ENCODE peak calls at places on chromosome 1, in four cellular contexts. D is neuronal stem cell, J is right atrium auricular region, E is right cardiac atrium. Q is an unnamed sample.

GRCh38 chr1:65164633-65165032 is 16.6 kb downstream of the AK4 start:
- DNase-seq in D (no peak), J (no peak), E (no peak), Q (no peak)

GRCh38 chr1:247338723-247339270 is 7.1 kb upstream of the ZNF496 start:
- DNase-seq in D (no peak), J (no peak), E (no peak), Q (no peak)

GRCh38 chr1:189658381-189658780 is 819.3 kb downstream of the BRINP3 start:
- DNase-seq in D (no peak), J (no peak), E (no peak), Q (no peak)

GRCh38 chr1:180117764-180118116 is 36.9 kb upstream of the QSOX1 start:
- DNase-seq in D (no peak), J (peak; percentile 77), E (peak; percentile 71), Q (no peak)

GRCh38 chr1:79193211-79194079 is 186.9 kb upstream of the ADGRL4 start:
- DNase-seq in D (peak; percentile 9), J (no peak), E (no peak), Q (no peak)

GRCh38 chr1:175808573-175808972 is 65.2 kb upstream of the TNR start:
- DNase-seq in D (no peak), J (no peak), E (no peak), Q (no peak)

GRCh38 chr1:43273708-43274107 is 3.9 kb downstream of the TMEM125 start:
- DNase-seq in D (no peak), J (no peak), E (no peak), Q (no peak)

GRCh38 chr1:154759196-154759595 is 110.9 kb downstream of the KCNN3 start:
- DNase-seq in D (no peak), J (no peak), E (no peak), Q (peak; percentile 24)

GRCh38 chr1:152394151-152394550 is 19.9 kb downstream of the CRNN start:
- DNase-seq in D (no peak), J (no peak), E (no peak), Q (no peak)

DNA sequence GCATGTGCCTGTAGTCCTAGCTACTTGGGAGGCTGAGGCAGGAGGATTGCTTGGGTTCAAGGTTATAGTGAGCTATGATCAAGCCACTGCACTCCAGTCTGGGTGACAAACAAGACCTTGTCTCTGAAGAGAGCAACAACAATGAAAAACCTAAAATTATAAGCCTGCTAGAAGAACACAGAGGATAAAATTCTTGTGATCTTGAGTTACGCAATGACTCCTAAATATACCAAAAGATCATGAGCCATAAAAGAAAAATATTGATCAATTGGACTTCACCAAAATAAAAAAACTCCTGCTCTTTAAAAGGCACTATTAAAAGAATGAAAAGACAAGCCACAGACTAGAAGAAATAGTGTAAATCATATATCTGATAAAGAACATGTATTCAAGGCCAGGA is 22.3 kb downstream of the LDLRAD1 start:
- DNase-seq in D (no peak), J (no peak), E (no peak), Q (no peak)
- H3K9me3 ChIP-seq in D (peaks cover 3% of the 10 kb centered on the region), J (no peaks in the 10 kb centered on the region), E (no peaks in the 10 kb centered on the region), Q (no peaks in the 10 kb centered on the region)

DNA sequence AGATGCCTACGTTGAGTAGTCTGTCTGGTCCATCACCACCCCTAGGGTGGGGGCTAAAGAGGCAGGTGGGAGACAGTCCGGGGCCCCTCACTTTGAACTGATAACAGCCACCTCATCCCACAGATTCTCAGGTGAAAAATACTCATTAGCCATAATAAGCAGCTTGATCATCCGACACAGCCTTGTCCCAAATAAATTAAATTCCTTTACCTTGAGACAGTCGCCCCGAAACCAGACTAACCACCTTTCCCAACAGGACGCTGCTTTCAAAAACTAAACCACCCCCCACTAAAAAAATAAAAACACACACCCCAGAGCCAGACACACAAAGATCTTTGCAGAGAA is 103.3 kb downstream of the CASZ1 start:
- DNase-seq in D (no peak), J (no peak), E (no peak), Q (no peak)
- H3K4me3 ChIP-seq in D (no peak overlapping the region), J (peak overlapping the region; percentile 56), E (peak overlapping the region; percentile 96), Q (no peak overlapping the region)

DNA sequence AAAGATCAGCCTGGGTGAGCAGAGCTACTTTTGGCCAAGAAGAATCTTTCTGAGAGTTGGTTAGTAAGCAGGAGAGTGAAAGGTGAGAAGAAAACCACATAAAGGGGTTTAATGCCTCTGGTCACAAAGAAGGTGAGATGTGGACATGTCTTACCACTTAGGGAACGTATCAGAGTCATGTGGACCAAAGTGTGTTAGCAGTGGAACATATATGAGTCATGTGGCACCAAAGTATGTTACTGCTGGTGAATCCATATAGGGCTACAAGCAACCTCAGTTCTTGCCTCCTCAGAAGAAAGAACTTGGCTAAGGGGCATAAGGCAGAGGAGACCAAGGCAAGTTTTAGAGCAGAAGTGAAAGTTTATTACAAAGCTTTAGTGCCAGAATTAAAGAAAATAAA is 411.6 kb upstream of the NEGR1 start:
- DNase-seq in D (no peak), J (no peak), E (no peak), Q (no peak)
- H3K9me3 ChIP-seq in D (peaks cover 2% of the 10 kb centered on the region), J (peaks cover 23% of the 10 kb centered on the region), E (peaks cover 2% of the 10 kb centered on the region), Q (no peaks in the 10 kb centered on the region)

GRCh38 chr1:202623075-202623474 is 87.2 kb downstream of the SYT2 start:
- DNase-seq in D (no peak), J (peak; percentile 64), E (peak; percentile 81), Q (no peak)

GRCh38 chr1:202622388-202622787 is 87.9 kb downstream of the SYT2 start:
- DNase-seq in D (no peak), J (no peak), E (no peak), Q (no peak)

GRCh38 chr1:202625416-202626360 is 84.6 kb downstream of the SYT2 start:
- DNase-seq in D (no peak), J (peak; percentile 65), E (peak; percentile 87), Q (peak; percentile 40)

GRCh38 chr1:202624781-202625108 is 85.5 kb downstream of the SYT2 start:
- DNase-seq in D (no peak), J (no peak), E (peak; percentile 17), Q (no peak)

GRCh38 chr1:202624088-202624780 is 86.0 kb downstream of the SYT2 start:
- DNase-seq in D (no peak), J (no peak), E (no peak), Q (no peak)
- H3K4me3 ChIP-seq in D (peak overlapping the region; percentile 70), J (no peak overlapping the region), E (no peak overlapping the region), Q (no peak overlapping the region)

Q was measured in CD4-positive, alpha-beta memory T cell.